ENCODE peak calls at places on chromosomes 3 and 15, in six cellular contexts. One of them, this sample, is unnamed.

GRCh38 chr15:68316061-68316804 is 38.7 kb downstream of the FEM1B start:
- DNase-seq in mesendoderm: peak
- DNase-seq in H9: peak
- DNase-seq in mesenchymal stem cell: no peak
- DNase-seq in neuronal stem cell: no peak
- DNase-seq in IMR-90: no peak
- DNase-seq in this sample: peak

GRCh38 chr3:48493203-48493501 is 10.8 kb downstream of the SHISA5 start:
- DNase-seq in IMR-90: no peak
- DNase-seq in H9: no peak
- DNase-seq in mesendoderm: no peak
- DNase-seq in neuronal stem cell: no peak
- DNase-seq in mesenchymal stem cell: no peak
- DNase-seq in this sample: no peak

GRCh38 chr3:131329774-131330173 is 51.8 kb upstream of the NUDT16 start:
- DNase-seq in IMR-90: no peak
- DNase-seq in mesendoderm: no peak
- DNase-seq in neuronal stem cell: no peak
- DNase-seq in H9: no peak
- DNase-seq in mesenchymal stem cell: no peak
- DNase-seq in this sample: no peak

GRCh38 chr15:28876131-28876844 is 9.5 kb upstream of the APBA2 start:
- DNase-seq in H9: peak
- DNase-seq in neuronal stem cell: peak
- DNase-seq in IMR-90: no peak
- DNase-seq in mesendoderm: peak
- DNase-seq in mesenchymal stem cell: no peak
- DNase-seq in this sample: no peak

GRCh38 chr3:56929809-56930615 is 128.3 kb upstream of the ARHGEF3 start:
- DNase-seq in mesenchymal stem cell: no peak
- DNase-seq in IMR-90: no peak
- DNase-seq in H9: no peak
- DNase-seq in mesendoderm: no peak
- DNase-seq in neuronal stem cell: no peak
- DNase-seq in this sample: peak

GRCh38 chr3:16040991-16041390 is 133.5 kb upstream of the GALNT15 start:
- DNase-seq in neuronal stem cell: no peak
- DNase-seq in mesenchymal stem cell: no peak
- DNase-seq in H9: no peak
- DNase-seq in IMR-90: no peak
- DNase-seq in mesendoderm: no peak
- DNase-seq in this sample: no peak

GRCh38 chr15:81299630-81300273 is 24.2 kb downstream of the STARD5 start:
- DNase-seq in mesenchymal stem cell: no peak
- DNase-seq in IMR-90: no peak
- DNase-seq in mesendoderm: no peak
- DNase-seq in H9: no peak
- DNase-seq in neuronal stem cell: no peak
- DNase-seq in this sample: no peak

GRCh38 chr3:54086639-54087405 is 35.5 kb upstream of the CACNA2D3 start:
- DNase-seq in IMR-90: no peak
- DNase-seq in neuronal stem cell: no peak
- DNase-seq in H9: no peak
- DNase-seq in mesenchymal stem cell: no peak
- DNase-seq in mesendoderm: no peak
- DNase-seq in this sample: no peak

GRCh38 chr3:58173670-58174472 is 36.9 kb downstream of the DNASE1L3 start:
- DNase-seq in neuronal stem cell: no peak
- DNase-seq in IMR-90: no peak
- DNase-seq in mesendoderm: peak
- DNase-seq in H9: peak
- DNase-seq in mesenchymal stem cell: no peak
- DNase-seq in this sample: peak

DNA sequence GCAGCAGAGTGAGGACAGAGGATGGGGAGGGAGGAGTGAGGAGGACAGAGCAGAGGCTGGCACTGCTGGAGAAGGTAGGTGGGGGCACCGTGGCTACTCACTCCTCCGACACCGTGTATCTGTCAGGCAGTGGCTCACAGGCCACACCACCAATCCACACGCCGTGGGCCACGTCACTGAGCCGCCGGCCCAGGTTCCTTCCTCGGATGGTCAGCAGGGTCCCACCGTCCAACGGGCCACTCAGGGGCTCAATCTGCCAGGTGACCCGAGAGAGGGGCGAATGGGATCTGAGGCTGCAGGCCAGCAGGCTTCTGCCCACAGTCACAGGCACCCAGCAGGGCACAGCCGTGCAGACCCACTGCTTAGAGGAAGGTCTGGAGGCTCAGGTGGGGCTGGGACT is 30.5 kb downstream of the H1-8 start:
- DNase-seq in neuronal stem cell: no peak
- DNase-seq in IMR-90: no peak
- DNase-seq in mesenchymal stem cell: no peak
- DNase-seq in mesendoderm: no peak
- DNase-seq in H9: no peak
- DNase-seq in this sample: no peak
- H2AK5ac ChIP-seq in neuronal stem cell: peak
- H2AK5ac ChIP-seq in IMR-90: no peak
- H2AK5ac ChIP-seq in mesenchymal stem cell: no peak
- H2AK5ac ChIP-seq in mesendoderm: no peak
- H2AK5ac ChIP-seq in H9: no peak
- H2AK5ac ChIP-seq in this sample: no peak

DNA sequence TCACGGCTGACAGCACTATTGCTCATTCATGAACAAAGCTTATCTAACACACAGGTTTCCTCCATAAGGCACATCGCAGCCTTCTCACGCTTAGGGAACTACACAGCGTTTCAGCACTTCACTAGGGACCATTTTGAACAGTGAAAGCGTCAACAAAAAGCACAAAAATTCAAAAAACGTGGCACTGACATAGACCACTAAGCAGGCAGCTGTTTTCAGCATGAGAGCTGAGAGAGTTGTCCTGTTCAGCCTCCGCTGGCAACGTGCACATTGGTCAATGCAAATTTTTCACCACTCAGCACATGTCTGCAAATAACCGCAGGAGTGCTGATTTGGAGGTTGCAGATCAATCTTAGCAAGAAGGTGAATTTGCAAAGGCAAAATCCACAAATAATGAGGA is 109.2 kb downstream of the LRRK1 start:
- DNase-seq in H9: no peak
- DNase-seq in mesenchymal stem cell: no peak
- DNase-seq in neuronal stem cell: no peak
- DNase-seq in IMR-90: peak
- DNase-seq in mesendoderm: no peak
- DNase-seq in this sample: no peak
- H2AK5ac ChIP-seq in H9: no peak
- H2AK5ac ChIP-seq in mesenchymal stem cell: no peak
- H2AK5ac ChIP-seq in neuronal stem cell: no peak
- H2AK5ac ChIP-seq in IMR-90: no peak
- H2AK5ac ChIP-seq in mesendoderm: no peak
- H2AK5ac ChIP-seq in this sample: no peak

GRCh38 chr3:141074529-141074928 is 23.4 kb downstream of the SPSB4 start:
- DNase-seq in H9: peak
- DNase-seq in neuronal stem cell: no peak
- DNase-seq in mesenchymal stem cell: no peak
- DNase-seq in mesendoderm: peak
- DNase-seq in IMR-90: no peak
- DNase-seq in this sample: no peak

GRCh38 chr3:141077631-141078030 is 26.5 kb downstream of the SPSB4 start:
- DNase-seq in neuronal stem cell: no peak
- DNase-seq in mesendoderm: no peak
- DNase-seq in IMR-90: no peak
- DNase-seq in H9: no peak
- DNase-seq in mesenchymal stem cell: no peak
- DNase-seq in this sample: no peak

GRCh38 chr3:141078200-141078599 is 27.1 kb downstream of the SPSB4 start:
- DNase-seq in neuronal stem cell: no peak
- DNase-seq in IMR-90: no peak
- DNase-seq in mesendoderm: no peak
- DNase-seq in H9: no peak
- DNase-seq in mesenchymal stem cell: no peak
- DNase-seq in this sample: no peak

GRCh38 chr3:141076821-141077571 is 25.8 kb downstream of the SPSB4 start:
- DNase-seq in H9: peak
- DNase-seq in mesenchymal stem cell: peak
- DNase-seq in IMR-90: peak
- DNase-seq in mesendoderm: peak
- DNase-seq in neuronal stem cell: no peak
- DNase-seq in this sample: no peak

GRCh38 chr3:141076026-141076797 is 25.1 kb downstream of the SPSB4 start:
- DNase-seq in H9: no peak
- DNase-seq in mesendoderm: no peak
- DNase-seq in neuronal stem cell: peak
- DNase-seq in mesenchymal stem cell: no peak
- DNase-seq in IMR-90: no peak
- DNase-seq in this sample: no peak
- H2AK5ac ChIP-seq in H9: no peak
- H2AK5ac ChIP-seq in mesendoderm: peak
- H2AK5ac ChIP-seq in neuronal stem cell: peak
- H2AK5ac ChIP-seq in mesenchymal stem cell: no peak
- H2AK5ac ChIP-seq in IMR-90: no peak
- H2AK5ac ChIP-seq in this sample: peak

GRCh38 chr15:79918278-79918677 is 21.5 kb upstream of the MTHFS start:
- DNase-seq in mesenchymal stem cell: no peak
- DNase-seq in neuronal stem cell: no peak
- DNase-seq in H9: peak
- DNase-seq in IMR-90: no peak
- DNase-seq in mesendoderm: no peak
- DNase-seq in this sample: no peak

GRCh38 chr15:79919749-79920511 is 23.1 kb upstream of the MTHFS start:
- DNase-seq in H9: peak
- DNase-seq in mesenchymal stem cell: no peak
- DNase-seq in neuronal stem cell: no peak
- DNase-seq in IMR-90: no peak
- DNase-seq in mesendoderm: no peak
- DNase-seq in this sample: no peak

GRCh38 chr15:79914728-79915127 is 17.9 kb upstream of the MTHFS start:
- DNase-seq in mesenchymal stem cell: no peak
- DNase-seq in IMR-90: no peak
- DNase-seq in neuronal stem cell: no peak
- DNase-seq in H9: no peak
- DNase-seq in mesendoderm: no peak
- DNase-seq in this sample: no peak

GRCh38 chr15:79919090-79919748 is 22.4 kb upstream of the MTHFS start:
- DNase-seq in H9: peak
- DNase-seq in mesendoderm: no peak
- DNase-seq in IMR-90: no peak
- DNase-seq in neuronal stem cell: no peak
- DNase-seq in mesenchymal stem cell: no peak
- DNase-seq in this sample: no peak

GRCh38 chr15:79916424-79916823 is 19.6 kb upstream of the MTHFS start:
- DNase-seq in IMR-90: no peak
- DNase-seq in neuronal stem cell: no peak
- DNase-seq in H9: no peak
- DNase-seq in mesendoderm: no peak
- DNase-seq in mesenchymal stem cell: no peak
- DNase-seq in this sample: no peak
- H2AK5ac ChIP-seq in IMR-90: no peak
- H2AK5ac ChIP-seq in neuronal stem cell: no peak
- H2AK5ac ChIP-seq in H9: no peak
- H2AK5ac ChIP-seq in mesendoderm: no peak
- H2AK5ac ChIP-seq in mesenchymal stem cell: no peak
- H2AK5ac ChIP-seq in this sample: no peak

GRCh38 chr15:25869696-25870095 is 6.6 kb upstream of the ATP10A start:
- DNase-seq in IMR-90: no peak
- DNase-seq in H9: no peak
- DNase-seq in mesenchymal stem cell: no peak
- DNase-seq in mesendoderm: no peak
- DNase-seq in neuronal stem cell: no peak
- DNase-seq in this sample: no peak

GRCh38 chr15:25874379-25874778 is 11.3 kb upstream of the ATP10A start:
- DNase-seq in mesenchymal stem cell: no peak
- DNase-seq in mesendoderm: no peak
- DNase-seq in H9: no peak
- DNase-seq in IMR-90: no peak
- DNase-seq in neuronal stem cell: no peak
- DNase-seq in this sample: no peak

GRCh38 chr15:25870899-25871298 is 7.8 kb upstream of the ATP10A start:
- DNase-seq in neuronal stem cell: no peak
- DNase-seq in H9: no peak
- DNase-seq in mesendoderm: no peak
- DNase-seq in mesenchymal stem cell: no peak
- DNase-seq in IMR-90: no peak
- DNase-seq in this sample: no peak

GRCh38 chr15:25875551-25875950 is 12.4 kb upstream of the ATP10A start:
- DNase-seq in mesenchymal stem cell: no peak
- DNase-seq in neuronal stem cell: no peak
- DNase-seq in H9: no peak
- DNase-seq in mesendoderm: no peak
- DNase-seq in IMR-90: no peak
- DNase-seq in this sample: no peak

GRCh38 chr15:25871403-25871802 is 8.3 kb upstream of the ATP10A start:
- DNase-seq in neuronal stem cell: no peak
- DNase-seq in IMR-90: no peak
- DNase-seq in mesendoderm: no peak
- DNase-seq in H9: no peak
- DNase-seq in mesenchymal stem cell: no peak
- DNase-seq in this sample: no peak
- H2AK5ac ChIP-seq in neuronal stem cell: no peak
- H2AK5ac ChIP-seq in IMR-90: no peak
- H2AK5ac ChIP-seq in mesendoderm: no peak
- H2AK5ac ChIP-seq in H9: no peak
- H2AK5ac ChIP-seq in mesenchymal stem cell: no peak
- H2AK5ac ChIP-seq in this sample: no peak

GRCh38 chr15:71374607-71375352 is 259.5 kb downstream of the THSD4 start:
- DNase-seq in IMR-90: peak
- DNase-seq in neuronal stem cell: no peak
- DNase-seq in H9: no peak
- DNase-seq in mesenchymal stem cell: peak
- DNase-seq in mesendoderm: no peak
- DNase-seq in this sample: peak
- H2AK5ac ChIP-seq in IMR-90: peak
- H2AK5ac ChIP-seq in neuronal stem cell: no peak
- H2AK5ac ChIP-seq in H9: no peak
- H2AK5ac ChIP-seq in mesenchymal stem cell: no peak
- H2AK5ac ChIP-seq in mesendoderm: no peak
- H2AK5ac ChIP-seq in this sample: no peak

This sample was measured in trophoblast cell.